ENCODE peak calls at places on chromosomes 3 and 15, in ten cellular contexts. Z, X, Q, A, G, I, T, V, F and C are unnamed samples.

GRCh38 chr15:35752134-35752466 is 206.1 kb upstream of the DPH6 start:
- DNase-seq in V (no peak), A (no peak), I (no peak), F (no peak), X (no peak), T (no peak), Z (no peak), G (no peak), Q (no peak), C (no peak)

GRCh38 chr3:64932666-64933342 is 245.0 kb upstream of the ADAMTS9 start:
- DNase-seq in F (no peak), T (no peak), A (no peak), V (no peak), Q (no peak), I (no peak), G (no peak), Z (no peak), X (no peak), C (no peak)

GRCh38 chr3:187888658-187889057 is 143.4 kb upstream of the BCL6 start:
- DNase-seq in X (no peak), I (no peak), G (no peak), T (no peak), F (no peak), A (no peak), Q (no peak), Z (no peak), V (no peak), C (no peak)

GRCh38 chr3:146326875-146327543 is 76.1 kb upstream of the PLSCR4 start:
- DNase-seq in F (peak; percentile 8), T (peak; percentile 84), V (no peak), Z (peak; percentile 18), A (no peak), G (no peak), I (no peak), Q (no peak), X (no peak), C (peak; percentile 42)

GRCh38 chr3:146818301-146818700 is 213.2 kb upstream of the PLSCR5 start:
- DNase-seq in Z (no peak), A (no peak), F (no peak), I (no peak), V (no peak), G (no peak), T (no peak), Q (no peak), X (no peak), C (no peak)

GRCh38 chr3:37024092-37024491 is 30.8 kb downstream of the MLH1 start:
- DNase-seq in F (peak; percentile 22), X (no peak), V (no peak), G (no peak), I (no peak), Q (no peak), Z (peak; percentile 19), A (no peak), T (peak; percentile 23), C (no peak)

GRCh38 chr3:188819939-188820338 is 351.8 kb upstream of the TPRG1 start:
- DNase-seq in G (no peak), I (no peak), X (no peak), A (no peak), Q (no peak), Z (no peak), V (no peak), F (no peak), T (no peak), C (no peak)

GRCh38 chr15:101000271-101000681 is 81.1 kb downstream of the LRRK1 start:
- DNase-seq in G (no peak), Z (no peak), A (peak; percentile 46), V (no peak), Q (no peak), F (no peak), I (no peak), T (peak; percentile 5), X (no peak), C (no peak)

GRCh38 chr15:100878601-100879000 is 1.0 kb upstream of the ALDH1A3 start:
- DNase-seq in A (no peak), V (no peak), I (no peak), G (no peak), X (no peak), T (no peak), Z (no peak), F (no peak), Q (peak; percentile 35), C (no peak)

GRCh38 chr15:59553879-59554735 is 57.5 kb upstream of the GCNT3 start:
- DNase-seq in G (no peak), X (no peak), Q (no peak), F (peak; percentile 17), I (no peak), T (peak; percentile 77), V (no peak), A (peak; percentile 53), Z (no peak), C (no peak)

GRCh38 chr3:172522871-172523818 is at the start of gene TNFSF10:
- DNase-seq in Q (no peak), G (no peak), Z (peak; percentile 93), A (no peak), V (peak; percentile 52), T (peak; percentile 43), F (peak; percentile 48), X (peak; percentile 52), I (no peak), C (no peak)

GRCh38 chr3:18771931-18772330 is 346.8 kb upstream of the SATB1 start:
- DNase-seq in A (no peak), Q (no peak), X (no peak), I (no peak), G (no peak), F (no peak), V (no peak), T (no peak), Z (no peak), C (no peak)

GRCh38 chr15:80744826-80745225 is 34.3 kb upstream of the CEMIP start:
- DNase-seq in Q (no peak), T (peak; percentile 41), Z (no peak), F (no peak), A (no peak), V (no peak), I (no peak), X (no peak), G (no peak), C (no peak)

GRCh38 chr15:90099868-90100854 is 2.1 kb downstream of the IDH2 start:
- DNase-seq in G (no peak), F (no peak), A (no peak), I (no peak), Q (no peak), Z (peak; percentile 28), T (no peak), V (no peak), X (no peak), C (no peak)

GRCh38 chr3:72888546-72889309 is 882 bp downstream of the GXYLT2 start:
- DNase-seq in Q (no peak), V (no peak), T (peak; percentile 29), I (no peak), X (no peak), F (peak; percentile 24), Z (peak; percentile 51), G (no peak), A (no peak), C (no peak)

GRCh38 chr15:78243491-78243941 is 9.2 kb upstream of the ACSBG1 start:
- DNase-seq in T (no peak), Z (no peak), I (no peak), X (no peak), V (no peak), F (peak; percentile 47), A (no peak), G (no peak), Q (peak; percentile 66), C (no peak)

GRCh38 chr15:96720656-96721055 is 390.2 kb downstream of the NR2F2 start:
- DNase-seq in Q (no peak), X (no peak), A (no peak), Z (no peak), T (no peak), F (no peak), V (no peak), G (no peak), I (no peak), C (no peak)

GRCh38 chr3:177694316-177694715 is 497.0 kb upstream of the TBL1XR1 start:
- DNase-seq in X (no peak), V (no peak), I (no peak), F (no peak), Z (peak; percentile 81), A (no peak), T (no peak), Q (no peak), G (no peak), C (peak; percentile 77)

GRCh38 chr3:64763980-64764379 is 76.2 kb upstream of the ADAMTS9 start:
- DNase-seq in V (no peak), X (no peak), T (no peak), A (no peak), F (no peak), I (no peak), Q (no peak), Z (no peak), G (no peak), C (no peak)

GRCh38 chr15:40293905-40294895 is 11.3 kb upstream of the ANKRD63 start:
- DNase-seq in V (no peak), X (no peak), Q (no peak), T (no peak), I (no peak), Z (no peak), F (no peak), G (no peak), A (no peak), C (no peak)

GRCh38 chr3:189071452-189071851 is 100.3 kb upstream of the TPRG1 start:
- DNase-seq in T (peak; percentile 20), F (no peak), I (no peak), X (no peak), A (no peak), Q (no peak), V (no peak), Z (no peak), G (no peak), C (no peak)

GRCh38 chr3:32577621-32578556 is 7.2 kb upstream of the DYNC1LI1 start:
- DNase-seq in A (no peak), F (no peak), X (no peak), G (no peak), Z (peak; percentile 85), T (peak; percentile 19), I (no peak), Q (no peak), V (no peak), C (no peak)

GRCh38 chr3:194095464-194095863 is 40.5 kb upstream of the HES1 start:
- DNase-seq in Z (peak; percentile 64), Q (no peak), X (no peak), V (no peak), G (no peak), F (no peak), I (peak; percentile 61), T (peak; percentile 50), A (no peak), C (no peak)

GRCh38 chr3:85821130-85821756 is 862.5 kb downstream of the CADM2 start:
- DNase-seq in V (no peak), F (no peak), X (no peak), I (no peak), A (no peak), G (no peak), Z (peak; percentile 25), T (peak; percentile 69), Q (peak; percentile 59), C (no peak)

GRCh38 chr3:2937578-2937977 is 172.6 kb downstream of the IL5RA start:
- DNase-seq in V (no peak), Q (no peak), I (no peak), T (no peak), X (no peak), Z (peak; percentile 34), A (no peak), G (no peak), F (no peak), C (no peak)

GRCh38 chr3:13650210-13651056 is 101.5 kb downstream of the FBLN2 start:
- DNase-seq in Q (peak; percentile 97), F (peak; percentile 94), A (peak; percentile 56), T (peak; percentile 83), G (peak; percentile 59), X (peak; percentile 75), V (peak; percentile 64), I (peak; percentile 67), Z (peak; percentile 77), C (peak; percentile 27)